ENCODE peak calls at places on chromosomes 4 and X, in eight cellular contexts. D, Y, W, U, V, F, J and K are unnamed samples.

GRCh38 chrX:18582910-18583493 is 88.9 kb downstream of the RS1 start:
- DNase-seq in D (no peak), Y (no peak), W (no peak), U (peak), V (no peak), F (peak), J (no peak), K (no peak)

GRCh38 chrX:71171110-71171801 is 26.6 kb downstream of the NLGN3 start:
- DNase-seq in D (no peak), Y (no peak), W (no peak), U (no peak), V (no peak), F (no peak), J (no peak), K (no peak)

GRCh38 chr4:52069566-52069965 is 18.5 kb downstream of the SPATA18 start:
- DNase-seq in D (no peak), Y (no peak), W (no peak), U (no peak), V (no peak), F (peak), J (no peak), K (no peak)

GRCh38 chr4:148288448-148288847 is 153.8 kb downstream of the NR3C2 start:
- DNase-seq in D (no peak), Y (no peak), W (no peak), U (peak), V (no peak), F (no peak), J (no peak), K (no peak)

GRCh38 chrX:2665387-2666304 is 25.4 kb upstream of the CD99 start:
- DNase-seq in D (no peak), Y (no peak), W (no peak), U (no peak), V (no peak), F (no peak), J (no peak), K (no peak)

GRCh38 chr4:150960079-150960478 is 55.0 kb downstream of the LRBA start:
- DNase-seq in D (no peak), Y (peak), W (peak), U (peak), V (no peak), F (peak), J (no peak), K (peak)

GRCh38 chrX:4754878-4755604 is 1041.6 kb upstream of the PRKX start:
- DNase-seq in D (no peak), Y (no peak), W (no peak), U (no peak), V (no peak), F (no peak), J (no peak), K (no peak)

GRCh38 chrX:127888767-127889166 is 163.4 kb downstream of the ACTRT1 start:
- DNase-seq in D (no peak), Y (no peak), W (no peak), U (no peak), V (no peak), F (no peak), J (no peak), K (no peak)

GRCh38 chr4:118410143-118410542 is 57.3 kb upstream of the PRSS12 start:
- DNase-seq in D (no peak), Y (peak), W (no peak), U (no peak), V (no peak), F (peak), J (no peak), K (no peak)

GRCh38 chr4:137597751-137598493 is 65.6 kb upstream of the PCDH18 start:
- DNase-seq in D (no peak), Y (no peak), W (no peak), U (peak), V (no peak), F (peak), J (no peak), K (no peak)

GRCh38 chrX:111597967-111598366 is 83.0 kb upstream of the ALG13 start:
- DNase-seq in D (no peak), Y (no peak), W (no peak), U (no peak), V (no peak), F (no peak), J (no peak), K (no peak)

GRCh38 chrX:73508861-73509260 is 54.1 kb upstream of the CHIC1 start:
- DNase-seq in D (no peak), Y (no peak), W (no peak), U (no peak), V (no peak), F (no peak), J (no peak), K (no peak)

GRCh38 chrX:9285342-9285771 is 179.5 kb upstream of the TBL1X start:
- DNase-seq in D (no peak), Y (no peak), W (no peak), U (peak), V (no peak), F (no peak), J (no peak), K (peak)

GRCh38 chr4:124948976-124949597 is 236.6 kb upstream of the ANKRD50 start:
- DNase-seq in D (no peak), Y (peak), W (no peak), U (peak), V (no peak), F (peak), J (no peak), K (no peak)